ENCODE peak calls at places on chromosomes 5 and 9, in seven cellular contexts. One of them, this sample, is unnamed.

GRCh38 chr5:35145671-35146317 is 84.5 kb downstream of the PRLR start:
- DNase-seq in CD8-positive, alpha-beta T cell: no peak
- DNase-seq in heart left ventricle: no peak
- DNase-seq in endodermal cell: no peak
- DNase-seq in sigmoid colon: no peak
- DNase-seq in mammary epithelial cell: no peak
- DNase-seq in tibial nerve: no peak
- DNase-seq in this sample: no peak

GRCh38 chr5:127072861-127073846 is at the start of gene C5orf63:
- DNase-seq in CD8-positive, alpha-beta T cell: peak; percentile 55
- DNase-seq in heart left ventricle: peak; percentile 67
- DNase-seq in endodermal cell: peak; percentile 65
- DNase-seq in sigmoid colon: peak; percentile 68
- DNase-seq in mammary epithelial cell: peak; percentile 28
- DNase-seq in tibial nerve: peak; percentile 17
- DNase-seq in this sample: peak; percentile 93

GRCh38 chr9:97564291-97565175 is 63.1 kb downstream of the TMOD1 start:
- DNase-seq in CD8-positive, alpha-beta T cell: no peak
- DNase-seq in heart left ventricle: no peak
- DNase-seq in endodermal cell: peak; percentile 39
- DNase-seq in sigmoid colon: peak; percentile 71
- DNase-seq in mammary epithelial cell: peak; percentile 42
- DNase-seq in tibial nerve: peak; percentile 59
- DNase-seq in this sample: no peak

GRCh38 chr9:89448821-89449220 is 49.1 kb downstream of the SEMA4D start:
- DNase-seq in CD8-positive, alpha-beta T cell: no peak
- DNase-seq in heart left ventricle: no peak
- DNase-seq in endodermal cell: no peak
- DNase-seq in sigmoid colon: no peak
- DNase-seq in mammary epithelial cell: no peak
- DNase-seq in tibial nerve: no peak
- DNase-seq in this sample: no peak

GRCh38 chr5:52822437-52822836 is 34.7 kb downstream of the ITGA1 start:
- DNase-seq in CD8-positive, alpha-beta T cell: no peak
- DNase-seq in heart left ventricle: peak; percentile 84
- DNase-seq in endodermal cell: no peak
- DNase-seq in sigmoid colon: peak; percentile 82
- DNase-seq in mammary epithelial cell: no peak
- DNase-seq in tibial nerve: peak; percentile 29
- DNase-seq in this sample: no peak

GRCh38 chr9:120536094-120536493 is 43.9 kb downstream of the CDK5RAP2 start:
- DNase-seq in CD8-positive, alpha-beta T cell: no peak
- DNase-seq in heart left ventricle: no peak
- DNase-seq in endodermal cell: no peak
- DNase-seq in sigmoid colon: no peak
- DNase-seq in mammary epithelial cell: no peak
- DNase-seq in tibial nerve: no peak
- DNase-seq in this sample: no peak

GRCh38 chr9:88106492-88106891 is 31.8 kb downstream of the SPATA31C2 start:
- DNase-seq in CD8-positive, alpha-beta T cell: no peak
- DNase-seq in heart left ventricle: no peak
- DNase-seq in endodermal cell: peak; percentile 67
- DNase-seq in sigmoid colon: no peak
- DNase-seq in mammary epithelial cell: peak; percentile 40
- DNase-seq in tibial nerve: no peak
- DNase-seq in this sample: no peak

GRCh38 chr5:78511116-78511906 is 137.3 kb downstream of the LHFPL2 start:
- DNase-seq in CD8-positive, alpha-beta T cell: no peak
- DNase-seq in heart left ventricle: no peak
- DNase-seq in endodermal cell: no peak
- DNase-seq in sigmoid colon: peak; percentile 75
- DNase-seq in mammary epithelial cell: no peak
- DNase-seq in tibial nerve: no peak
- DNase-seq in this sample: peak; percentile 54

GRCh38 chr5:73365301-73365853 is 83.2 kb downstream of the FOXD1 start:
- DNase-seq in CD8-positive, alpha-beta T cell: no peak
- DNase-seq in heart left ventricle: no peak
- DNase-seq in endodermal cell: no peak
- DNase-seq in sigmoid colon: no peak
- DNase-seq in mammary epithelial cell: peak; percentile 91
- DNase-seq in tibial nerve: no peak
- DNase-seq in this sample: no peak

GRCh38 chr9:136282272-136282861 is 21.5 kb downstream of the CCDC187 start:
- DNase-seq in CD8-positive, alpha-beta T cell: no peak
- DNase-seq in heart left ventricle: no peak
- DNase-seq in endodermal cell: no peak
- DNase-seq in sigmoid colon: no peak
- DNase-seq in mammary epithelial cell: no peak
- DNase-seq in tibial nerve: no peak
- DNase-seq in this sample: no peak

GRCh38 chr9:77291714-77292113 is 114.4 kb downstream of the VPS13A start:
- DNase-seq in CD8-positive, alpha-beta T cell: no peak
- DNase-seq in heart left ventricle: no peak
- DNase-seq in endodermal cell: peak; percentile 77
- DNase-seq in sigmoid colon: no peak
- DNase-seq in mammary epithelial cell: peak; percentile 57
- DNase-seq in tibial nerve: no peak
- DNase-seq in this sample: no peak

GRCh38 chr5:28156981-28157380 is 1118.6 kb upstream of the CDH9 start:
- DNase-seq in CD8-positive, alpha-beta T cell: no peak
- DNase-seq in heart left ventricle: no peak
- DNase-seq in endodermal cell: no peak
- DNase-seq in sigmoid colon: no peak
- DNase-seq in mammary epithelial cell: no peak
- DNase-seq in tibial nerve: no peak
- DNase-seq in this sample: no peak

GRCh38 chr9:20023237-20023928 is 234.5 kb upstream of the SLC24A2 start:
- DNase-seq in CD8-positive, alpha-beta T cell: no peak
- DNase-seq in heart left ventricle: no peak
- DNase-seq in endodermal cell: no peak
- DNase-seq in sigmoid colon: no peak
- DNase-seq in mammary epithelial cell: no peak
- DNase-seq in tibial nerve: no peak
- DNase-seq in this sample: no peak

GRCh38 chr9:128713411-128713780 is 10.5 kb downstream of the ZDHHC12 start:
- DNase-seq in CD8-positive, alpha-beta T cell: no peak
- DNase-seq in heart left ventricle: no peak
- DNase-seq in endodermal cell: peak; percentile 30
- DNase-seq in sigmoid colon: peak; percentile 27
- DNase-seq in mammary epithelial cell: no peak
- DNase-seq in tibial nerve: no peak
- DNase-seq in this sample: no peak

GRCh38 chr9:98216391-98216790 is 24.0 kb upstream of the CORO2A start:
- DNase-seq in CD8-positive, alpha-beta T cell: no peak
- DNase-seq in heart left ventricle: no peak
- DNase-seq in endodermal cell: no peak
- DNase-seq in sigmoid colon: no peak
- DNase-seq in mammary epithelial cell: no peak
- DNase-seq in tibial nerve: no peak
- DNase-seq in this sample: no peak

GRCh38 chr5:10034008-10034407 is 215.7 kb downstream of the ATPSCKMT start:
- DNase-seq in CD8-positive, alpha-beta T cell: no peak
- DNase-seq in heart left ventricle: peak; percentile 36
- DNase-seq in endodermal cell: no peak
- DNase-seq in sigmoid colon: no peak
- DNase-seq in mammary epithelial cell: no peak
- DNase-seq in tibial nerve: no peak
- DNase-seq in this sample: no peak

GRCh38 chr5:109691248-109691574 is 1.5 kb downstream of the MAN2A1 start:
- DNase-seq in CD8-positive, alpha-beta T cell: no peak
- DNase-seq in heart left ventricle: no peak
- DNase-seq in endodermal cell: no peak
- DNase-seq in sigmoid colon: no peak
- DNase-seq in mammary epithelial cell: no peak
- DNase-seq in tibial nerve: no peak
- DNase-seq in this sample: no peak
- TF ChIP-seq CTCF in CD8-positive, alpha-beta T cell: peak; percentile 38
- TF ChIP-seq CTCF in heart left ventricle: no peak
- TF ChIP-seq CTCF in endodermal cell: peak; percentile 18
- TF ChIP-seq CTCF in sigmoid colon: no peak
- TF ChIP-seq CTCF in mammary epithelial cell: no peak
- TF ChIP-seq CTCF in tibial nerve: no peak
- TF ChIP-seq CTCF in this sample: no peak

DNA sequence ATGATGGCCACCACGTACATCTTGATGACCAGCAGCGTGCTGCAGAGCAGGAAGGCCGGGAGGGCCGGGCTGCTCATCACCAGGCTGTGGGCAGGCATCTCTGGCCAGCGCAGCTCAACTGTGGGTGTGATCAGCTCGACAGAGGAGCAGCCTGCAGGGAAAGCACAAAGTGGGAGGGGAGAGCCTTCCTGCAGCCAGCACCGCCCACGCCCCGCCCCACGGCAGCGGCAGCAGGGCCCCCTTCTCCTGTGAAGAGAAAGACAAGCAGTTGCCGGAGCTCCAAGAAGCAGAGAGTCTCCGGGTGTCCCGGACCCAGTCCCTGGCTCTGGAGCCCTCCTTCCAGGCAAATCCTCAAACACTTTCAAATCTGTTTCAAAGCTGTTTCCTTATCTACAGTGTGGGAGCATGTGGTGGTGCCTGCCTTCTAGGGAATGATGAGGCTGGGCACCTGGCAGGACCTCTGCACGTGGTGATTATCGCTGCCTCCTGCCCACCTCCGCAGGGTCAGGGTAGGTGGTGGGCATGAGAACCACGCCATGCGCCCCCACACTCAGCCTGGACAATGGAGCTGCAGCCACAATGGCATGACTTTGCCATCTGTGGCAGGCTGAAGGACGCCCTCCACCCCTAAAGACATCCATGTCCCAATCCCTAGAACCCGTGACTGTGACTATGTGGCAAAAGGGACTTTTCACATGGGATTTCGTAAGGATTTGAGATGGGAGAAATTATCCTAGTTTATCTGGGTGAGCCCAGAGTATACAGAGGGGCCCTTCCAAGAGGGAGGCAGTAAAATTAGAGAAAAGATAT is at the start of gene PTGES:
- DNase-seq in CD8-positive, alpha-beta T cell: peak; percentile 53
- DNase-seq in heart left ventricle: peak; percentile 59
- DNase-seq in endodermal cell: peak; percentile 89
- DNase-seq in sigmoid colon: peak; percentile 89
- DNase-seq in mammary epithelial cell: peak; percentile 84
- DNase-seq in tibial nerve: peak; percentile 51
- DNase-seq in this sample: peak; percentile 90
- H3K27ac ChIP-seq in CD8-positive, alpha-beta T cell: no peak within 1 kb of the TSS
- H3K27ac ChIP-seq in heart left ventricle: no peak within 1 kb of the TSS
- H3K27ac ChIP-seq in endodermal cell: no peak within 1 kb of the TSS
- H3K27ac ChIP-seq in sigmoid colon: no peak within 1 kb of the TSS
- H3K27ac ChIP-seq in mammary epithelial cell: peak within 1 kb of the TSS; percentile 57
- H3K27ac ChIP-seq in tibial nerve: no peak within 1 kb of the TSS
- H3K27ac ChIP-seq in this sample: no peak within 1 kb of the TSS

DNA sequence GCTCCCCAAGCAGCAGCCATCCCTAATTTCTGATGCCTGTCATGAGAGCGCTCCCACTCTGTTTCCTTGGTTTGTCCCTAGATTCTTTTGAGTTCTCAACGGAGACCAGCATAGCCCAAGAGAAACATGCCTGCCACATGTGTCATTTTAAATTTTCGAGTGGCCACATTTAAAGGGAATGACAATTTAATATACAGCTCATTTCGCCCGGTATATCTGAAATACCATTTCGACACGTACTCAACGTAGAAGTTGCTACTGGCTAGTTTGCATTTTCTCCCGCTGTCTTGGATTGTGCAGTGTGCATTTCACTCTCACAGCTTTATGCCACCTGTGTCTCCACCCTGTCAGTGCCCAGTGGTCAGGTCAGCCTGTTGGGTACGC is 21.0 kb downstream of the LPCAT1 start:
- DNase-seq in CD8-positive, alpha-beta T cell: no peak
- DNase-seq in heart left ventricle: no peak
- DNase-seq in endodermal cell: no peak
- DNase-seq in sigmoid colon: no peak
- DNase-seq in mammary epithelial cell: no peak
- DNase-seq in tibial nerve: no peak
- DNase-seq in this sample: no peak
- H3K4me1 ChIP-seq in CD8-positive, alpha-beta T cell: peaks cover 23% of the 10 kb centered on the region
- H3K4me1 ChIP-seq in heart left ventricle: peaks cover 30% of the 10 kb centered on the region
- H3K4me1 ChIP-seq in endodermal cell: no peaks in the 10 kb centered on the region
- H3K4me1 ChIP-seq in sigmoid colon: peaks cover 29% of the 10 kb centered on the region
- H3K4me1 ChIP-seq in mammary epithelial cell: no peaks in the 10 kb centered on the region
- H3K4me1 ChIP-seq in tibial nerve: no peaks in the 10 kb centered on the region
- H3K4me1 ChIP-seq in this sample: peaks cover 87% of the 10 kb centered on the region

GRCh38 chr9:93479726-93480125 is 26.3 kb upstream of the FAM120AOS start:
- DNase-seq in CD8-positive, alpha-beta T cell: no peak
- DNase-seq in heart left ventricle: no peak
- DNase-seq in endodermal cell: no peak
- DNase-seq in sigmoid colon: no peak
- DNase-seq in mammary epithelial cell: no peak
- DNase-seq in tibial nerve: no peak
- DNase-seq in this sample: no peak

GRCh38 chr9:93480262-93480661 is 26.9 kb upstream of the FAM120AOS start:
- DNase-seq in CD8-positive, alpha-beta T cell: no peak
- DNase-seq in heart left ventricle: no peak
- DNase-seq in endodermal cell: peak; percentile 57
- DNase-seq in sigmoid colon: no peak
- DNase-seq in mammary epithelial cell: no peak
- DNase-seq in tibial nerve: no peak
- DNase-seq in this sample: no peak

GRCh38 chr9:93483497-93483896 is 30.1 kb upstream of the FAM120AOS start:
- DNase-seq in CD8-positive, alpha-beta T cell: no peak
- DNase-seq in heart left ventricle: no peak
- DNase-seq in endodermal cell: no peak
- DNase-seq in sigmoid colon: no peak
- DNase-seq in mammary epithelial cell: no peak
- DNase-seq in tibial nerve: no peak
- DNase-seq in this sample: no peak

GRCh38 chr9:93477397-93477796 is 24.0 kb upstream of the FAM120AOS start:
- DNase-seq in CD8-positive, alpha-beta T cell: no peak
- DNase-seq in heart left ventricle: no peak
- DNase-seq in endodermal cell: no peak
- DNase-seq in sigmoid colon: no peak
- DNase-seq in mammary epithelial cell: no peak
- DNase-seq in tibial nerve: no peak
- DNase-seq in this sample: no peak

GRCh38 chr9:93480728-93481324 is 27.4 kb upstream of the FAM120AOS start:
- DNase-seq in CD8-positive, alpha-beta T cell: no peak
- DNase-seq in heart left ventricle: no peak
- DNase-seq in endodermal cell: peak; percentile 54
- DNase-seq in sigmoid colon: no peak
- DNase-seq in mammary epithelial cell: no peak
- DNase-seq in tibial nerve: no peak
- DNase-seq in this sample: no peak
- TF ChIP-seq CTCF in CD8-positive, alpha-beta T cell: no peak
- TF ChIP-seq CTCF in heart left ventricle: no peak
- TF ChIP-seq CTCF in endodermal cell: peak; percentile 62
- TF ChIP-seq CTCF in sigmoid colon: no peak
- TF ChIP-seq CTCF in mammary epithelial cell: no peak
- TF ChIP-seq CTCF in tibial nerve: no peak
- TF ChIP-seq CTCF in this sample: no peak

GRCh38 chr9:134487066-134487710 is 154.4 kb upstream of the COL5A1 start:
- DNase-seq in CD8-positive, alpha-beta T cell: no peak
- DNase-seq in heart left ventricle: peak; percentile 11
- DNase-seq in endodermal cell: no peak
- DNase-seq in sigmoid colon: peak; percentile 43
- DNase-seq in mammary epithelial cell: no peak
- DNase-seq in tibial nerve: peak; percentile 1
- DNase-seq in this sample: no peak
- H3K27ac ChIP-seq in CD8-positive, alpha-beta T cell: no peak overlapping the region
- H3K27ac ChIP-seq in heart left ventricle: no peak overlapping the region
- H3K27ac ChIP-seq in endodermal cell: no peak overlapping the region
- H3K27ac ChIP-seq in sigmoid colon: no peak overlapping the region
- H3K27ac ChIP-seq in mammary epithelial cell: no peak overlapping the region
- H3K27ac ChIP-seq in tibial nerve: no peak overlapping the region
- H3K27ac ChIP-seq in this sample: no peak overlapping the region

GRCh38 chr5:389891-390290 is 53.1 kb upstream of the EXOC3 start:
- DNase-seq in CD8-positive, alpha-beta T cell: no peak
- DNase-seq in heart left ventricle: no peak
- DNase-seq in endodermal cell: no peak
- DNase-seq in sigmoid colon: no peak
- DNase-seq in mammary epithelial cell: no peak
- DNase-seq in tibial nerve: no peak
- DNase-seq in this sample: no peak
- H3K4me1 ChIP-seq in CD8-positive, alpha-beta T cell: peaks cover 12% of the 10 kb centered on the region
- H3K4me1 ChIP-seq in heart left ventricle: no peaks in the 10 kb centered on the region
- H3K4me1 ChIP-seq in endodermal cell: no peaks in the 10 kb centered on the region
- H3K4me1 ChIP-seq in sigmoid colon: no peaks in the 10 kb centered on the region
- H3K4me1 ChIP-seq in mammary epithelial cell: no peaks in the 10 kb centered on the region
- H3K4me1 ChIP-seq in tibial nerve: no peaks in the 10 kb centered on the region
- H3K4me1 ChIP-seq in this sample: peaks cover 3% of the 10 kb centered on the region